ENCODE peak calls at places on chromosomes 12 and 14, in eight cellular contexts. Y is right atrium auricular region, A is lower leg skin, Q is PC-3, R is colonic mucosa, C is heart right ventricle, T is GM20000, D is HFFc6. K is an unnamed sample.

GRCh38 chr12:1319215-1319614 is 275.2 kb downstream of the FBXL14 start:
- DNase-seq in Y (no peak), A (no peak), Q (no peak), R (no peak), C (no peak), T (no peak), D (no peak), K (no peak)

GRCh38 chr12:92503029-92503931 is 199.5 kb upstream of the PLEKHG7 start:
- DNase-seq in Y (no peak), A (no peak), Q (no peak), R (no peak), C (no peak), T (peak), D (no peak), K (no peak)

GRCh38 chr12:57590892-57591566 is at the start of gene PIP4K2C:
- DNase-seq in Y (peak), A (peak), Q (peak), R (peak), C (peak), T (peak), D (peak), K (no peak)

GRCh38 chr14:51139221-51139681 is 44.3 kb upstream of the TRIM9 start:
- DNase-seq in Y (no peak), A (peak), Q (no peak), R (peak), C (no peak), T (no peak), D (no peak), K (no peak)

GRCh38 chr12:45601390-45601789 is 128.1 kb upstream of the ARID2 start:
- DNase-seq in Y (no peak), A (no peak), Q (peak), R (no peak), C (no peak), T (no peak), D (no peak), K (no peak)

GRCh38 chr12:45302621-45303020 is 86.7 kb downstream of the ANO6 start:
- DNase-seq in Y (no peak), A (no peak), Q (no peak), R (no peak), C (no peak), T (no peak), D (no peak), K (no peak)

GRCh38 chr14:81450976-81451375 is 50.9 kb upstream of the STON2 start:
- DNase-seq in Y (no peak), A (no peak), Q (no peak), R (no peak), C (no peak), T (no peak), D (no peak), K (no peak)

GRCh38 chr14:73823339-73823885 is 28.2 kb upstream of the PTGR2 start:
- DNase-seq in Y (no peak), A (no peak), Q (peak), R (no peak), C (no peak), T (no peak), D (no peak), K (no peak)

GRCh38 chr12:79128956-79129355 is 264.4 kb downstream of the SYT1 start:
- DNase-seq in Y (no peak), A (no peak), Q (no peak), R (no peak), C (no peak), T (no peak), D (no peak), K (no peak)

GRCh38 chr14:53180272-53181221 is 27.4 kb upstream of the DDHD1 start:
- DNase-seq in Y (no peak), A (no peak), Q (no peak), R (no peak), C (no peak), T (peak), D (no peak), K (no peak)

GRCh38 chr12:104056419-104056972 is 6.5 kb upstream of the GLT8D2 start:
- DNase-seq in Y (no peak), A (no peak), Q (no peak), R (no peak), C (no peak), T (no peak), D (no peak), K (no peak)

GRCh38 chr14:90556666-90557450 is 160.0 kb downstream of the CALM1 start:
- DNase-seq in Y (no peak), A (no peak), Q (no peak), R (no peak), C (no peak), T (no peak), D (no peak), K (no peak)

GRCh38 chr12:121439715-121440114 is 39.8 kb downstream of the RNF34 start:
- DNase-seq in Y (no peak), A (no peak), Q (no peak), R (no peak), C (no peak), T (no peak), D (no peak), K (no peak)

GRCh38 chr12:90337018-90337417 is 618.0 kb downstream of the CCER1 start:
- DNase-seq in Y (no peak), A (no peak), Q (no peak), R (no peak), C (no peak), T (no peak), D (no peak), K (no peak)

GRCh38 chr12:48758186-48758585 is 30.7 kb downstream of the ADCY6 start:
- DNase-seq in Y (no peak), A (no peak), Q (no peak), R (no peak), C (no peak), T (no peak), D (no peak), K (no peak)
- TF ChIP-seq CTCF in Y (no peak), A (no peak), Q (no peak), R (no peak), C (no peak), T (no peak), D (no peak), K (no peak)

DNA sequence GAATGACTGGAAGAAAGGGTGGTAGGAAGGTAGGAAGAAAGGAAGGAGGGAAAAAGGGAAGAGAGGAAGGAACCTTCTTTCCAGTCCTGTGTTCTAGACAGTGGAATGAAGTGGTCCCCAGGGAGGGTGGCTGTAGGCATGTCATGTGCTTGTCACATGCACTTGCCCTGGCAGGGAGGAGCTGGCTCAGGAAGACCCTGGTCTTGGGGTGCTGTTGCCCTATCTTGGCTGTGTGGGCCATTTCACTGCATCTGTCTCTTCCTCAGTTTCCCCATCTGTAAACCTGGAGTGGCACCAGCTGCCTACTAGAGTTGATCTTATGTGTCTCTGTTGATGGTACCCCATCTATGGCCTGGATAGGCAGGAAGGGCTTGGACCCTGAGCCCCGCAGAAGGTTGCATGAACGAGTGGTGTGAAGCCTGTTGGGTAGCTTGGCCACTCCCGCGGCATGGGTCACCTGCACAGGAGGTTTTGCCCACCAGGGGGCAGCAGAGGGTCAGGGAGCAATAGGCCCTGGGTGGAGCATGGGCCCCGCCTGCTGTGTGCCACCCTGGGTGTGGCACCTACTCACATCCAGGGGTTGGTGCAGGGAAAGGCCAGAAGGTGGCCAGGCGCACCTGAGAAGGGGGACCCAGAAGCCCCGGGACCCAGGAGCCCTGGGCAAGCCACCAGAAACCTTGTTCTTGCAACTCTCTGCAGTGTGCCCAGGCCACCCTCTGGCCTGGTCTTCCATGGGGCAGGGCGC is 25.1 kb downstream of the MEG3 start:
- DNase-seq in Y (peak), A (peak), Q (peak), R (peak), C (peak), T (peak), D (no peak), K (no peak)
- TF ChIP-seq CTCF in Y (peak), A (no peak), Q (peak), R (peak), C (peak), T (peak), D (peak), K (peak)

DNA sequence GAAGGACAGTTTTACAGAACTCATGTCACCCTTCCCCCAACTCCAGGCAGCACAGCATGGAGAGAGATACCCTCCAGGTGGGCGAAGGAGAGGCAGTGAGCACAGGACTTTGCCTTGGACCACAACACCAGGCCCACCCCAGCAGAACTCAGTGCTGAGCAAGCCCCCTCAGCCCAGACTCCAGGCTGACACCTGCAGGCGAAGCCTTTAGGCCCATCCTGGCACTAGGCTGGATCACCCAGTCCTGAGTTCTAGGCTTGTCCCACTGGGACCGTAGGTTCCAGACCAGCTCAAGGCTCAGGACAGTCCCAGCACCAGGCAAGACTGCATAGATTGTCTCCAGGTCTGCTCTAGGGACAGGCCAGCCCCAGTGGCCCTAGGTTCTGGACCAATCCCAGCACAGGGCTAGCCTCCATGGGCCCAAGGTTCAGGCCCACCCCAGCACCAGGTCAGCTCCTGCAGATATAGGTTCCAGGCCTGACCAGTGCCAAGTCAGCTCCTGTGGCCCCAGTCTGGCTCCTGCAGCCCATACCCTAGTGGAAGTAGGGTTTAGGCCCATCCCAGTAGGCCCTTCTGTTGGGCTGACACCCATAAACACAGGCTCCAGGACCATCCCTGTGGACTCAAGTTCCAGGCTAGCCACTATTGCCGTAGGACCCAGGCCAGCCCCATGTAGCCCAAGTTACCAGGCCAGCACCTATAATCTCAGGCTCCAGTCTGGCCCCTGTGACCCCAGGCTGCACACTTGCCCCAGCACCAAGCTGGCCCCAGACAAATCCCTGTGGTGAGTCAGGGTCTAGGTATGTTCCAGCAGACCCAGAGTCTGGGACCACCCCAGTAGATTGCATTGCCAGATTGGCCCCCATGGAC is 9.4 kb downstream of the WASHC3 start:
- DNase-seq in Y (no peak), A (no peak), Q (no peak), R (no peak), C (no peak), T (no peak), D (no peak), K (no peak)
- TF ChIP-seq CTCF in Y (no peak), A (no peak), Q (no peak), R (no peak), C (no peak), T (no peak), D (no peak), K (no peak)

GRCh38 chr12:5071496-5071895 is 27.8 kb downstream of the KCNA5 start:
- DNase-seq in Y (no peak), A (no peak), Q (no peak), R (no peak), C (no peak), T (no peak), D (no peak), K (no peak)
- TF ChIP-seq CTCF in Y (no peak), A (no peak), Q (no peak), R (no peak), C (no peak), T (no peak), D (peak), K (no peak)

GRCh38 chr12:82593143-82593542 is 93.6 kb upstream of the TMTC2 start:
- DNase-seq in Y (no peak), A (no peak), Q (no peak), R (no peak), C (no peak), T (no peak), D (no peak), K (no peak)
- TF ChIP-seq CTCF in Y (no peak), A (no peak), Q (no peak), R (no peak), C (no peak), T (no peak), D (no peak), K (no peak)

GRCh38 chr12:96502949-96503532 is 13.7 kb downstream of the CFAP54 start:
- DNase-seq in Y (no peak), A (no peak), Q (no peak), R (no peak), C (no peak), T (no peak), D (no peak), K (no peak)

GRCh38 chr12:96502477-96502876 is 13.1 kb downstream of the CFAP54 start:
- DNase-seq in Y (no peak), A (no peak), Q (peak), R (no peak), C (no peak), T (no peak), D (no peak), K (no peak)

GRCh38 chr12:96500686-96501085 is 11.3 kb downstream of the CFAP54 start:
- DNase-seq in Y (no peak), A (no peak), Q (peak), R (no peak), C (no peak), T (no peak), D (peak), K (no peak)

GRCh38 chr12:96501908-96502307 is 12.5 kb downstream of the CFAP54 start:
- DNase-seq in Y (no peak), A (no peak), Q (no peak), R (no peak), C (no peak), T (no peak), D (no peak), K (no peak)

GRCh38 chr12:96501139-96501741 is 11.9 kb downstream of the CFAP54 start:
- DNase-seq in Y (no peak), A (no peak), Q (peak), R (peak), C (peak), T (peak), D (peak), K (peak)
- TF ChIP-seq CTCF in Y (no peak), A (no peak), Q (no peak), R (no peak), C (no peak), T (no peak), D (no peak), K (no peak)